ENCODE peak calls at places on chromosomes 5 and 9, in nine cellular contexts. I, V, J, O, L, Q, H, Z and C are unnamed samples.

GRCh38 chr5:14234204-14234603 is 91.1 kb downstream of the TRIO start:
- DNase-seq in V (no peak), H (no peak), J (no peak), Z (no peak), O (no peak), Q (no peak), I (no peak), L (peak), C (no peak)

GRCh38 chr9:118618091-118618490 is 751.1 kb downstream of the BRINP1 start:
- DNase-seq in J (no peak), O (no peak), V (no peak), H (no peak), I (no peak), L (peak), Q (no peak), Z (no peak), C (no peak)

GRCh38 chr5:128579669-128580068 is 41.6 kb upstream of the FBN2 start:
- DNase-seq in V (no peak), J (no peak), L (no peak), Q (no peak), H (no peak), O (no peak), Z (no peak), I (no peak), C (no peak)

GRCh38 chr5:68071243-68071642 is 144.3 kb upstream of the PIK3R1 start:
- DNase-seq in O (no peak), Z (no peak), H (no peak), L (no peak), V (no peak), J (no peak), I (no peak), Q (no peak), C (no peak)

GRCh38 chr9:102354041-102354440 is 615.6 kb upstream of the GRIN3A start:
- DNase-seq in O (no peak), V (no peak), Q (no peak), J (no peak), I (no peak), Z (no peak), L (no peak), H (no peak), C (no peak)

GRCh38 chr9:23526806-23527205 is 299.2 kb downstream of the ELAVL2 start:
- DNase-seq in V (no peak), J (no peak), H (no peak), O (no peak), Q (no peak), Z (no peak), L (peak), I (no peak), C (no peak)

GRCh38 chr5:123174916-123175481 is 86.0 kb downstream of the PRDM6 start:
- DNase-seq in Z (no peak), V (peak), H (no peak), I (no peak), J (no peak), L (no peak), Q (no peak), O (no peak), C (no peak)

GRCh38 chr9:13941686-13942085 is 372.3 kb downstream of the NFIB start:
- DNase-seq in O (no peak), Q (no peak), I (peak), Z (no peak), V (no peak), H (no peak), L (no peak), J (no peak), C (no peak)

GRCh38 chr5:141598389-141599360 is 20.1 kb downstream of the DIAPH1 start:
- DNase-seq in Z (no peak), Q (no peak), J (no peak), I (no peak), H (no peak), V (no peak), O (no peak), L (peak), C (no peak)

GRCh38 chr9:102244916-102245315 is 506.5 kb upstream of the GRIN3A start:
- DNase-seq in O (no peak), I (no peak), J (no peak), H (no peak), L (no peak), Z (no peak), Q (no peak), V (no peak), C (no peak)

GRCh38 chr5:6377121-6377520 is 1.2 kb downstream of the MED10 start:
- DNase-seq in I (peak), J (no peak), L (no peak), O (no peak), Q (no peak), H (no peak), Z (no peak), V (no peak), C (no peak)

GRCh38 chr5:756171-756570 is 28.4 kb downstream of the ZDHHC11B start:
- DNase-seq in Q (no peak), O (no peak), Z (no peak), H (no peak), I (no peak), J (no peak), V (no peak), L (no peak), C (no peak)

GRCh38 chr5:139746691-139747582 is 48.7 kb upstream of the PSD2 start:
- DNase-seq in L (peak), Q (peak), Z (peak), O (no peak), I (no peak), H (peak), J (peak), V (peak), C (no peak)

GRCh38 chr9:18331808-18332209 is 142.1 kb upstream of the ADAMTSL1 start:
- DNase-seq in Z (no peak), H (no peak), O (no peak), V (no peak), I (no peak), L (peak), Q (no peak), J (no peak), C (no peak)

GRCh38 chr5:88298425-88298824 is 29.8 kb upstream of the TMEM161B start:
- DNase-seq in I (no peak), H (no peak), Q (no peak), V (no peak), O (no peak), L (peak), Z (no peak), J (no peak), C (no peak)

GRCh38 chr5:54552446-54552845 is 34.9 kb downstream of the SNX18 start:
- DNase-seq in I (no peak), H (no peak), O (no peak), Z (no peak), Q (no peak), J (no peak), V (no peak), L (no peak), C (no peak)

GRCh38 chr5:139468421-139468931 is 2.3 kb upstream of the SMIM33 start:
- DNase-seq in J (no peak), V (peak), O (no peak), I (no peak), L (no peak), Q (no peak), Z (peak), H (no peak), C (no peak)

GRCh38 chr5:43007911-43008368 is 32.2 kb downstream of the ANXA2R start:
- DNase-seq in O (peak), H (peak), Q (peak), L (peak), J (peak), V (peak), I (peak), Z (peak), C (peak)

GRCh38 chr9:91036826-91037510 is 235.3 kb downstream of the SYK start:
- DNase-seq in Z (peak), H (peak), I (peak), Q (peak), J (peak), V (peak), O (no peak), L (peak), C (peak)

GRCh38 chr5:10701567-10702039 is 59.4 kb downstream of the DAP start:
- DNase-seq in I (peak), V (peak), J (no peak), H (peak), Q (no peak), O (no peak), Z (peak), L (peak), C (peak)

GRCh38 chr5:113527746-113528145 is 14.3 kb downstream of the YTHDC2 start:
- DNase-seq in O (no peak), L (no peak), Z (no peak), J (no peak), H (no peak), V (no peak), Q (no peak), I (no peak), C (no peak)

GRCh38 chr9:136713555-136713949 is 1.2 kb downstream of the DIPK1B start:
- DNase-seq in V (no peak), H (no peak), Z (no peak), I (no peak), L (no peak), J (no peak), O (no peak), Q (no peak), C (no peak)

GRCh38 chr9:97419315-97419867 is 7.5 kb downstream of the TDRD7 start:
- DNase-seq in L (peak), J (no peak), Z (no peak), I (no peak), H (no peak), Q (no peak), V (no peak), O (no peak), C (no peak)

GRCh38 chr9:79684711-79685575 is 113.2 kb downstream of the TLE4 start:
- DNase-seq in Q (no peak), H (no peak), O (no peak), V (no peak), Z (no peak), J (no peak), L (peak), I (no peak), C (no peak)

GRCh38 chr9:89154651-89155336 is 23.8 kb downstream of the SHC3 start:
- DNase-seq in L (peak), J (no peak), H (no peak), I (no peak), Q (no peak), O (no peak), Z (peak), V (no peak), C (peak)